ENCODE peak calls at places on chromosome 11, in five cellular contexts. One of them, this sample, is unnamed.

GRCh38 chr11:35815556-35816315 is 128.1 kb upstream of the LDLRAD3 start:
- DNase-seq in nephron progenitor cell: no peak
- DNase-seq in NCI-H460: no peak
- DNase-seq in stimulated activated CD4-positive, alpha-beta T cell treated with anti-CD3 and anti-CD28 coated beads, Interleukin-15, amount 100 ng/mL, for 1 hour: no peak
- DNase-seq in kidney tubule cell: no peak
- DNase-seq in this sample: no peak

GRCh38 chr11:114399903-114400221 is 449 bp downstream of the C11orf71 start:
- DNase-seq in nephron progenitor cell: peak
- DNase-seq in NCI-H460: no peak
- DNase-seq in stimulated activated CD4-positive, alpha-beta T cell treated with anti-CD3 and anti-CD28 coated beads, Interleukin-15, amount 100 ng/mL, for 1 hour: no peak
- DNase-seq in kidney tubule cell: no peak
- DNase-seq in this sample: no peak

GRCh38 chr11:125923012-125923579 is 18.8 kb downstream of the DDX25 start:
- DNase-seq in nephron progenitor cell: peak
- DNase-seq in NCI-H460: peak
- DNase-seq in stimulated activated CD4-positive, alpha-beta T cell treated with anti-CD3 and anti-CD28 coated beads, Interleukin-15, amount 100 ng/mL, for 1 hour: no peak
- DNase-seq in kidney tubule cell: peak
- DNase-seq in this sample: no peak

GRCh38 chr11:72239296-72239848 is 4.6 kb downstream of the PHOX2A start:
- DNase-seq in nephron progenitor cell: peak
- DNase-seq in NCI-H460: peak
- DNase-seq in stimulated activated CD4-positive, alpha-beta T cell treated with anti-CD3 and anti-CD28 coated beads, Interleukin-15, amount 100 ng/mL, for 1 hour: no peak
- DNase-seq in kidney tubule cell: peak
- DNase-seq in this sample: no peak

GRCh38 chr11:43382614-43383013 is 23.9 kb downstream of the TTC17 start:
- DNase-seq in nephron progenitor cell: no peak
- DNase-seq in NCI-H460: no peak
- DNase-seq in stimulated activated CD4-positive, alpha-beta T cell treated with anti-CD3 and anti-CD28 coated beads, Interleukin-15, amount 100 ng/mL, for 1 hour: no peak
- DNase-seq in kidney tubule cell: no peak
- DNase-seq in this sample: no peak

GRCh38 chr11:112174789-112175595 is at the start of gene BCO2:
- DNase-seq in nephron progenitor cell: peak
- DNase-seq in NCI-H460: peak
- DNase-seq in stimulated activated CD4-positive, alpha-beta T cell treated with anti-CD3 and anti-CD28 coated beads, Interleukin-15, amount 100 ng/mL, for 1 hour: no peak
- DNase-seq in kidney tubule cell: peak
- DNase-seq in this sample: peak

GRCh38 chr11:130480166-130480565 is 31.7 kb downstream of the ADAMTS15 start:
- DNase-seq in nephron progenitor cell: no peak
- DNase-seq in NCI-H460: no peak
- DNase-seq in stimulated activated CD4-positive, alpha-beta T cell treated with anti-CD3 and anti-CD28 coated beads, Interleukin-15, amount 100 ng/mL, for 1 hour: no peak
- DNase-seq in kidney tubule cell: no peak
- DNase-seq in this sample: no peak

GRCh38 chr11:42951266-42951665 is 360.5 kb upstream of the API5 start:
- DNase-seq in nephron progenitor cell: no peak
- DNase-seq in NCI-H460: no peak
- DNase-seq in stimulated activated CD4-positive, alpha-beta T cell treated with anti-CD3 and anti-CD28 coated beads, Interleukin-15, amount 100 ng/mL, for 1 hour: no peak
- DNase-seq in kidney tubule cell: peak
- DNase-seq in this sample: no peak

GRCh38 chr11:18731949-18732821 is 6.2 kb upstream of the IGSF22 start:
- DNase-seq in nephron progenitor cell: peak
- DNase-seq in NCI-H460: peak
- DNase-seq in stimulated activated CD4-positive, alpha-beta T cell treated with anti-CD3 and anti-CD28 coated beads, Interleukin-15, amount 100 ng/mL, for 1 hour: peak
- DNase-seq in kidney tubule cell: peak
- DNase-seq in this sample: peak

GRCh38 chr11:12249590-12250260 is 127.6 kb upstream of the PARVA start:
- DNase-seq in nephron progenitor cell: no peak
- DNase-seq in NCI-H460: no peak
- DNase-seq in stimulated activated CD4-positive, alpha-beta T cell treated with anti-CD3 and anti-CD28 coated beads, Interleukin-15, amount 100 ng/mL, for 1 hour: no peak
- DNase-seq in kidney tubule cell: no peak
- DNase-seq in this sample: no peak